ENCODE peak calls at places on chromosome X, in five cellular contexts. I is endodermal cell, Q is lung, R is right lobe of liver, T is PC-3. A is an unnamed sample.

GRCh38 chrX:28408017-28408723 is 179.1 kb upstream of the IL1RAPL1 start:
- DNase-seq in T (no peak), I (no peak), R (no peak), Q (no peak), A (no peak)

GRCh38 chrX:1164322-1165288 is 47.8 kb downstream of the CRLF2 start:
- DNase-seq in Q (no peak), I (peak; percentile 58), T (no peak), R (no peak), A (no peak)

GRCh38 chrX:104482757-104483156 is 83.2 kb upstream of the IL1RAPL2 start:
- DNase-seq in T (peak; percentile 15), I (no peak), R (no peak), Q (no peak), A (no peak)

GRCh38 chrX:120575379-120576114 is 14.8 kb upstream of the CUL4B start:
- DNase-seq in R (no peak), Q (no peak), T (no peak), I (no peak), A (no peak)

GRCh38 chrX:154411981-154412340 is 622 bp downstream of the TAFAZZIN start:
- DNase-seq in T (peak; percentile 58), I (peak; percentile 87), R (peak; percentile 77), Q (peak; percentile 64), A (peak; percentile 90)

GRCh38 chrX:154006965-154007364 is 12.7 kb downstream of the IRAK1 start:
- DNase-seq in Q (no peak), T (no peak), R (no peak), I (no peak), A (no peak)

GRCh38 chrX:100931218-100931924 is 2.7 kb upstream of the XKRX start:
- DNase-seq in R (no peak), I (no peak), Q (no peak), T (no peak), A (no peak)

GRCh38 chrX:136268051-136269048 is 17.1 kb upstream of the MAP7D3 start:
- DNase-seq in T (peak; percentile 67), R (no peak), I (peak; percentile 68), Q (no peak), A (peak; percentile 29)

GRCh38 chrX:47802589-47802988 is 34.1 kb upstream of the ZNF81 start:
- DNase-seq in I (no peak), T (peak; percentile 48), R (no peak), Q (no peak), A (no peak)

GRCh38 chrX:111124418-111124817 is 28.4 kb downstream of the PAK3 start:
- DNase-seq in I (no peak), R (no peak), Q (no peak), T (no peak), A (no peak)

DNA sequence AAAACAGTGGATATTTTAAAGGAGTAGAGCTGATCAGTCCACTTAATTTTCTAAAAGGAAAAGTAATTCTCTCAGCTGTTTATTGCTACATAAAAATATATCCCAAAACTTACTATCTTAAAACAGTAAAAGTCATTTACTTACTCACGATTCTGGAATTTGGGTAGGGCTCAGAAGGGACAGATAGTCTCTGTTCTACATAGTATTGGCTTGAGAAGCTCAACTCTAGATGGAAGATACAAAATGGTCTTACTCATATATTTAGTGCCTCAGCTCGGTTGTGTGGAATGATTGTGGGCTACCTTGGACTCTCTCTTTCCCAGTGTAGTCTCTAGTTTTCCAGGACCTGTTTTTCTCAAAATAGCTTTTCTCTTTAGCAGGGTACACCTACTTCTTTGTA is 691.5 kb upstream of the POU3F4 start:
- DNase-seq in Q (no peak), R (no peak), T (peak; percentile 79), I (no peak), A (no peak)
- H3K4me3 ChIP-seq in Q (no peak overlapping the region), R (no peak overlapping the region), T (peak overlapping the region; percentile 28), I (no peak overlapping the region), A (no peak overlapping the region)

DNA sequence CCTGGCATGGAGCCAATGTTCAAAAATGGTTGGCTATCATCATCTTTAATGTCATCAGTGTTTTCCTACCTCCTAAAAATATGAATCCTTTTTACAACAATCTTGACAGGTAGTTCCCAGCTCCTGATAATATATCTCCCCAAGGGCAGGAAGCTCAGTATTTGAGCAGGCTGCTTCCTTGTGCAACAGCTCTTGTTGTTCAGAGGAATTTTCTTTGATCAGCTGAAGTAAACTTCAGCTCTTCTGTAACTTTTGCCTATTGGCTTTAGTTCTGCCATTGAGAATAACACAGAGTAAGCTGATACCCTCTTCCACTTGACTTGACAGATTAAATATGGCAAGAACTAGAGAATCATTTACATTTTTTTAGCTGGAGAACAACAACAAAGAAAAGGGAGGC is 75.1 kb downstream of the LUZP4 start:
- DNase-seq in I (no peak), R (no peak), Q (no peak), T (no peak), A (no peak)
- H3K27me3 ChIP-seq in I (no peaks in the 10 kb centered on the region), R (no peaks in the 10 kb centered on the region), Q (no peaks in the 10 kb centered on the region), T (no peaks in the 10 kb centered on the region), A (no peaks in the 10 kb centered on the region)

GRCh38 chrX:94576367-94577004 is 902.5 kb downstream of the FAM133A start:
- DNase-seq in T (peak; percentile 12), R (no peak), I (no peak), Q (no peak), A (no peak)
- TF ChIP-seq CTCF in T (peak; percentile 41), R (peak; percentile 29), I (peak; percentile 72), Q (no peak), A (no peak)

GRCh38 chrX:7074135-7074907 is 73.2 kb upstream of the STS start:
- DNase-seq in R (no peak), T (no peak), Q (no peak), I (no peak), A (no peak)

GRCh38 chrX:7071390-7071789 is 76.1 kb upstream of the STS start:
- DNase-seq in Q (no peak), R (peak; percentile 67), I (no peak), T (no peak), A (no peak)

GRCh38 chrX:7074908-7075204 is 72.7 kb upstream of the STS start:
- DNase-seq in T (no peak), R (no peak), Q (no peak), I (no peak), A (no peak)

GRCh38 chrX:7073336-7073735 is 74.2 kb upstream of the STS start:
- DNase-seq in I (no peak), T (no peak), Q (no peak), R (no peak), A (no peak)

DNA sequence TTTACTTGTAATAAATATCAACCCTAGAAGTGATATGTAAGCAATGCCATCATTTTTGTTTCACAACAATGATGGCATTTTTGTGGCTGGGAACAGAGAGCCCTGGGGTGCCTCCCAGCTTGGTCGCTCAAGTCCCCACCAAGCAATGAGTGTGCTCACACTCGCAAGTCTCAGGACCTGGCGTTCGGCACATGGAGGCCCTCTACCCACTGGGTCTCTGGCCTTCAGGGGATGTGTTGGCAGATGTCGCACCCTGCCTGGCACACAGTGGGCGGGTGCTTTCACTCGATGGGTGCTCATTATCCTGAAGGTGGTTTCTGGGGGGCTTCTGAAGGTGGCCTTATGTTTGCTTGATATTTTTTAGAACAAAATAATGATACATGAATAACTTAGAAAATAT is 74.7 kb upstream of the STS start:
- DNase-seq in T (no peak), Q (no peak), I (no peak), R (no peak), A (no peak)
- H3K4me3 ChIP-seq in T (no peak overlapping the region), Q (no peak overlapping the region), I (no peak overlapping the region), R (no peak overlapping the region), A (no peak overlapping the region)

DNA sequence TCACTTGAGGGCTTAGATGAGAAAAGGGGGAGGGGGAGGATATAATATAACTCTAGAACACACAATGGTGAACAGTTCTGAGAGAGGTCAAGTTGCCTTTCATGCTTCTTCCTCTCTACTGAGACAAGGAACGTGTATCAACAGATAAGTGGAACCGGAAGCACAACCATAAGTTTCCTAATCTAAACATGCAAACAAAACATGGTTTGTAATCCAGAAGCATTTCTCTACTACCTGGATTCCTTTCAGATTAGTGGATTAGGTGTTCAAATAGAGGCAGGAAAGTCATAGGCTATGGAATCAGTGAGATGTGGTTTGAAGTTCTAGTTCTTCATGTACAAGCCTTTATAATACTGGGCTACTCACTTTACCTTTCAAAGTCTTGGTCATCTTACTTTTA is 460.6 kb downstream of the IDS start:
- DNase-seq in I (no peak), R (no peak), T (no peak), Q (no peak), A (no peak)
- H3K27me3 ChIP-seq in I (no peaks in the 10 kb centered on the region), R (no peaks in the 10 kb centered on the region), T (no peaks in the 10 kb centered on the region), Q (no peaks in the 10 kb centered on the region), A (peaks cover 4% of the 10 kb centered on the region)

GRCh38 chrX:129695535-129695934 is 40.8 kb upstream of the APLN start:
- DNase-seq in I (no peak), T (no peak), Q (no peak), R (no peak), A (no peak)

GRCh38 chrX:129698150-129698549 is 40.6 kb upstream of the XPNPEP2 start:
- DNase-seq in Q (no peak), T (peak; percentile 73), I (no peak), R (no peak), A (no peak)

GRCh38 chrX:129695937-129696336 is 41.2 kb upstream of the APLN start:
- DNase-seq in R (no peak), Q (no peak), T (no peak), I (no peak), A (no peak)

GRCh38 chrX:129697204-129697829 is 41.5 kb upstream of the XPNPEP2 start:
- DNase-seq in R (no peak), T (peak; percentile 23), Q (no peak), I (no peak), A (no peak)

DNA sequence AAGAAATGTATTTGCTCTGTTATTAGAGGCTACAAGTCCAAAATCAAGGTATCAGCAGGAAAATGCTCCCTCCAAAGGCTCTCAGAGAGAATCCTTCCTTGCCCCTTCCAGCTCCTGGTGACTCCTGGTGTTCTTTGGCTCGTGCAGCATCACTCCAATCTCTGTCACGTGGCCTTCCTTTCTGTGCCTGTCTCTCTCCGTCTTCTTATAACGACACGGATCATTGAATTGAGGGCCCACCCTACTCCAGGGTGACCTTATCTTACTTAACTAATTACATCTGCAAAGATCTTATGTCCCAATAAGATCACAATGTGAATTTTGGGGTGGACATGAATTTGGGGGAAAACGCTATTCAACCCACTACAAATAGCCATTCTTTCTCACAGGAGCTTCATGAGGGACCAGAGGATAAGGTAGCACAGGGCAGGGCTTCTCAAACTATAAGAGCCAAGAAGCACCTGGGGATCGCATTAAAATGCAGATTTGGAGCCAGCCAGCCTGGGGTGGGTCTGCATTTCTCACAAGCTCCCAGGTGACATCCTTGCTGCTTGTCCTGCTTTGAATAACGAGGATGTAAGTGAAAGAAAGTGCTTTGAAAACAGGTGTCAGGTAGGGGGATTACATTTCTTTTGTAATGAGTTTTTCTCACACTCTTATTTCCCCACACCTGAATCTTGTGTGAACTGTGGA is 41.9 kb upstream of the APLN start:
- DNase-seq in I (peak; percentile 70), Q (no peak), R (no peak), T (no peak), A (no peak)
- TF ChIP-seq CTCF in I (no peak), Q (no peak), R (no peak), T (no peak), A (no peak)

GRCh38 chrX:13009256-13009655 is 34.3 kb downstream of the TMSB4X start:
- DNase-seq in R (no peak), T (peak; percentile 30), Q (peak; percentile 54), I (no peak), A (no peak)

GRCh38 chrX:13009844-13010243 is 34.6 kb downstream of the FAM9C start:
- DNase-seq in Q (no peak), T (peak; percentile 42), R (no peak), I (no peak), A (no peak)

GRCh38 chrX:13008851-13009250 is 33.9 kb downstream of the TMSB4X start:
- DNase-seq in I (no peak), Q (no peak), T (no peak), R (no peak), A (no peak)

GRCh38 chrX:13007519-13008188 is 32.7 kb downstream of the TMSB4X start:
- DNase-seq in R (no peak), Q (no peak), T (peak; percentile 90), I (no peak), A (no peak)

GRCh38 chrX:13008189-13008533 is 33.3 kb downstream of the TMSB4X start:
- DNase-seq in I (no peak), T (no peak), Q (no peak), R (no peak), A (no peak)
- H3K4me3 ChIP-seq in I (no peak overlapping the region), T (no peak overlapping the region), Q (no peak overlapping the region), R (no peak overlapping the region), A (no peak overlapping the region)